ENCODE peak calls at places on chromosomes 6 and 20, in five cellular contexts. One of them, this sample, is unnamed. For H3K9me2, the result is how much of the 10 kb centered on the place peaks cover.

GRCh38 chr6:106446287-106446885 is 85.9 kb downstream of the CRYBG1 start:
- DNase-seq in hepatocyte: no peak
- DNase-seq in HCT116: no peak
- DNase-seq in PC-9: no peak
- DNase-seq in GM23248: peak
- DNase-seq in this sample: peak

GRCh38 chr20:18712877-18713276 is 100.7 kb upstream of the SCP2D1 start:
- DNase-seq in PC-9: no peak
- DNase-seq in HCT116: no peak
- DNase-seq in hepatocyte: no peak
- DNase-seq in GM23248: no peak
- DNase-seq in this sample: no peak

GRCh38 chr20:11112837-11113236 is 439.0 kb upstream of the JAG1 start:
- DNase-seq in hepatocyte: no peak
- DNase-seq in PC-9: no peak
- DNase-seq in GM23248: peak
- DNase-seq in HCT116: no peak
- DNase-seq in this sample: no peak

GRCh38 chr20:41133709-41134361 is 3.5 kb upstream of the PLCG1 start:
- DNase-seq in PC-9: no peak
- DNase-seq in hepatocyte: no peak
- DNase-seq in HCT116: no peak
- DNase-seq in GM23248: no peak
- DNase-seq in this sample: no peak

GRCh38 chr6:54598787-54599309 is 247.7 kb upstream of the FAM83B start:
- DNase-seq in PC-9: no peak
- DNase-seq in HCT116: no peak
- DNase-seq in hepatocyte: no peak
- DNase-seq in GM23248: peak
- DNase-seq in this sample: no peak

GRCh38 chr6:104540743-104541142 is 319.0 kb downstream of the HACE1 start:
- DNase-seq in hepatocyte: no peak
- DNase-seq in GM23248: peak
- DNase-seq in HCT116: no peak
- DNase-seq in PC-9: no peak
- DNase-seq in this sample: no peak

GRCh38 chr6:33298773-33299236 is at the start of gene RGL2:
- DNase-seq in GM23248: peak
- DNase-seq in HCT116: no peak
- DNase-seq in hepatocyte: peak
- DNase-seq in PC-9: peak
- DNase-seq in this sample: peak

GRCh38 chr6:117840541-117840983 is 66.5 kb upstream of the SLC35F1 start:
- DNase-seq in HCT116: peak
- DNase-seq in GM23248: peak
- DNase-seq in hepatocyte: peak
- DNase-seq in PC-9: peak
- DNase-seq in this sample: peak

GRCh38 chr6:31815025-31815838 is at the start of the genes HSPA1A and HSPA1L:
- DNase-seq in HCT116: no peak
- DNase-seq in PC-9: peak
- DNase-seq in hepatocyte: peak
- DNase-seq in GM23248: peak
- DNase-seq in this sample: no peak

GRCh38 chr6:5707646-5708045 is 299.1 kb downstream of the NRN1 start:
- DNase-seq in PC-9: no peak
- DNase-seq in hepatocyte: no peak
- DNase-seq in HCT116: no peak
- DNase-seq in GM23248: no peak
- DNase-seq in this sample: no peak

GRCh38 chr20:13694420-13695150 is 55.9 kb upstream of the TASP1 start:
- DNase-seq in hepatocyte: no peak
- DNase-seq in PC-9: no peak
- DNase-seq in HCT116: no peak
- DNase-seq in GM23248: no peak
- DNase-seq in this sample: no peak

GRCh38 chr20:16752901-16753300 is 4.7 kb downstream of the OTOR start:
- DNase-seq in PC-9: no peak
- DNase-seq in GM23248: no peak
- DNase-seq in HCT116: no peak
- DNase-seq in hepatocyte: no peak
- DNase-seq in this sample: no peak

GRCh38 chr6:54595844-54596243 is 250.7 kb upstream of the FAM83B start:
- DNase-seq in HCT116: no peak
- DNase-seq in hepatocyte: no peak
- DNase-seq in PC-9: no peak
- DNase-seq in GM23248: peak
- DNase-seq in this sample: no peak

GRCh38 chr6:54617730-54618129 is 228.8 kb upstream of the FAM83B start:
- DNase-seq in GM23248: peak
- DNase-seq in hepatocyte: peak
- DNase-seq in PC-9: no peak
- DNase-seq in HCT116: no peak
- DNase-seq in this sample: no peak

GRCh38 chr6:42133926-42134325 is 8.5 kb downstream of the C6orf132 start:
- DNase-seq in hepatocyte: no peak
- DNase-seq in PC-9: no peak
- DNase-seq in HCT116: no peak
- DNase-seq in GM23248: no peak
- DNase-seq in this sample: no peak

GRCh38 chr6:137233561-137234504 is 14.6 kb upstream of the IFNGR1 start:
- DNase-seq in GM23248: peak
- DNase-seq in PC-9: peak
- DNase-seq in HCT116: no peak
- DNase-seq in hepatocyte: peak
- DNase-seq in this sample: no peak

GRCh38 chr6:52509281-52510212 is 67.3 kb downstream of the TRAM2 start:
- DNase-seq in PC-9: no peak
- DNase-seq in GM23248: peak
- DNase-seq in hepatocyte: no peak
- DNase-seq in HCT116: no peak
- DNase-seq in this sample: no peak

GRCh38 chr6:14732845-14733757 is 512.8 kb upstream of the JARID2 start:
- DNase-seq in PC-9: peak
- DNase-seq in HCT116: peak
- DNase-seq in hepatocyte: no peak
- DNase-seq in GM23248: peak
- DNase-seq in this sample: no peak

GRCh38 chr6:53679446-53679933 is 13.9 kb upstream of the KLHL31 start:
- DNase-seq in hepatocyte: peak
- DNase-seq in GM23248: peak
- DNase-seq in PC-9: peak
- DNase-seq in HCT116: peak
- DNase-seq in this sample: peak

GRCh38 chr20:43913291-43914025 is 1.2 kb upstream of the TOX2 start:
- DNase-seq in HCT116: no peak
- DNase-seq in hepatocyte: no peak
- DNase-seq in GM23248: no peak
- DNase-seq in PC-9: no peak
- DNase-seq in this sample: no peak

GRCh38 chr20:38790210-38791053 is 15.1 kb upstream of the PPP1R16B start:
- DNase-seq in hepatocyte: peak
- DNase-seq in HCT116: peak
- DNase-seq in PC-9: peak
- DNase-seq in GM23248: peak
- DNase-seq in this sample: no peak

GRCh38 chr6:106411034-106411433 is 50.5 kb downstream of the CRYBG1 start:
- DNase-seq in GM23248: no peak
- DNase-seq in hepatocyte: peak
- DNase-seq in HCT116: no peak
- DNase-seq in PC-9: no peak
- DNase-seq in this sample: no peak

GRCh38 chr20:44963325-44964215 is 2.7 kb upstream of the STK4 start:
- DNase-seq in hepatocyte: no peak
- DNase-seq in HCT116: no peak
- DNase-seq in GM23248: no peak
- DNase-seq in PC-9: no peak
- DNase-seq in this sample: no peak

GRCh38 chr6:102562713-102563112 is 1169.2 kb downstream of the GRIK2 start:
- DNase-seq in GM23248: no peak
- DNase-seq in hepatocyte: no peak
- DNase-seq in PC-9: no peak
- DNase-seq in HCT116: no peak
- DNase-seq in this sample: no peak

GRCh38 chr6:152380993-152381898 is 255.9 kb downstream of the SYNE1 start:
- DNase-seq in GM23248: peak
- DNase-seq in HCT116: peak
- DNase-seq in hepatocyte: peak
- DNase-seq in PC-9: peak
- DNase-seq in this sample: no peak

GRCh38 chr20:278607-279571 is 11.7 kb downstream of the C20orf96 start:
- DNase-seq in GM23248: peak
- DNase-seq in hepatocyte: no peak
- DNase-seq in PC-9: no peak
- DNase-seq in HCT116: no peak
- DNase-seq in this sample: no peak

GRCh38 chr20:1979116-1979778 is 14.6 kb downstream of the PDYN start:
- DNase-seq in PC-9: no peak
- DNase-seq in GM23248: peak
- DNase-seq in HCT116: no peak
- DNase-seq in hepatocyte: no peak
- DNase-seq in this sample: no peak

GRCh38 chr20:35015863-35016193 is 60.2 kb downstream of the MYH7B start:
- DNase-seq in HCT116: no peak
- DNase-seq in PC-9: no peak
- DNase-seq in hepatocyte: no peak
- DNase-seq in GM23248: no peak
- DNase-seq in this sample: no peak

GRCh38 chr6:157513004-157513603 is 132.1 kb downstream of the ZDHHC14 start:
- DNase-seq in HCT116: no peak
- DNase-seq in PC-9: no peak
- DNase-seq in hepatocyte: peak
- DNase-seq in GM23248: no peak
- DNase-seq in this sample: no peak

GRCh38 chr20:62025832-62026563 is 39.7 kb downstream of the TAF4 start:
- DNase-seq in GM23248: peak
- DNase-seq in hepatocyte: peak
- DNase-seq in PC-9: no peak
- DNase-seq in HCT116: no peak
- DNase-seq in this sample: no peak

GRCh38 chr6:91149914-91150674 is 563.2 kb upstream of the MAP3K7 start:
- DNase-seq in HCT116: no peak
- DNase-seq in hepatocyte: no peak
- DNase-seq in PC-9: no peak
- DNase-seq in GM23248: no peak
- DNase-seq in this sample: no peak

GRCh38 chr6:43455034-43455747 is at the start of gene DLK2:
- DNase-seq in GM23248: peak
- DNase-seq in hepatocyte: peak
- DNase-seq in HCT116: no peak
- DNase-seq in PC-9: peak
- DNase-seq in this sample: no peak

GRCh38 chr6:154683756-154684523 is 49.3 kb upstream of the SCAF8 start:
- DNase-seq in PC-9: no peak
- DNase-seq in hepatocyte: no peak
- DNase-seq in HCT116: no peak
- DNase-seq in GM23248: peak
- DNase-seq in this sample: peak

DNA sequence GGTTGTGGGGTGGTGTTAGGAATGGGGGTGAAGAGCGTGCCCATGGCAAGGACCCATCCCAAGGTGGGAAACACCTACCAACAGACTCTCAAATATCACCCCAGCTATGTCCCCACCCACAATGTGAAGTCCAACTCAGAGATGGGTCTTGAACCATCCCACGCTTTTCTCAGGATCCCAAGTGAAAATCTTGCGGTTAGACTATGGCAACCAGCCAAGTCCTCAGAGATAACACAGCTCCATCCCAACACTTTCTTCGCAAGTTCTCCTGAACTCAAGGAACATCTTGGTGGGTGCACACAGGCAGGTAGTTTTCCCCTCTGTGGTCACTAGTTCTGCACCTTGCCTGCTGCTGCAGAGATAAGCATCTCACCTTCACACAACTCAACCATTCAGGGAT is 116.0 kb downstream of the CDC5L start:
- DNase-seq in GM23248: no peak
- DNase-seq in HCT116: no peak
- DNase-seq in PC-9: no peak
- DNase-seq in hepatocyte: no peak
- DNase-seq in this sample: no peak
- H3K9me2 ChIP-seq in GM23248: under half
- H3K9me2 ChIP-seq in HCT116: under half
- H3K9me2 ChIP-seq in PC-9: under half
- H3K9me2 ChIP-seq in hepatocyte: under half
- H3K9me2 ChIP-seq in this sample: under half

GRCh38 chr20:63028461-63028921 is 21.7 kb upstream of the BHLHE23 start:
- DNase-seq in GM23248: no peak
- DNase-seq in HCT116: no peak
- DNase-seq in hepatocyte: no peak
- DNase-seq in PC-9: no peak
- DNase-seq in this sample: no peak
- TF ChIP-seq EZH2 in GM23248: peak
- TF ChIP-seq EZH2 in HCT116: no peak
- TF ChIP-seq EZH2 in hepatocyte: no peak
- TF ChIP-seq EZH2 in PC-9: no peak
- TF ChIP-seq EZH2 in this sample: no peak

DNA sequence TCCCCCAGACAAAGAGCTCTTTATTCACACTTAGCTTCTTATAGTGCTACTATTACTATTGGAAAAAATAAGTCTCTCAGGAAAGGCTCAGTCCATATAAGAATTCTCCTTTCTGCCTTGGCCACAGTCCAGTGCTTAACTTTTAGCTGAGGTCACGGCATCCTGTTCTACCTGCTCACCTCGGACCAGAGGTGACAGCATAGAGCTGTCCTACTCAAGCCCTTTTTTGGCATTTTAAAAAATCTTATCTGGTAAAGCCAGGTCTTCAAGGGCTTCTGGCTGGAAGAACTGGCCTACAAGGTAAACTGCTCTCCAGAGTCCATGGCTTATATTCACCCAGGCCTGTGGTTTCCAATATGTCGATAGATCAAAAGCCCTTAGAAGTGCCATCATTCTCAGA is 109.7 kb downstream of the RCAN2 start:
- DNase-seq in hepatocyte: no peak
- DNase-seq in GM23248: no peak
- DNase-seq in PC-9: no peak
- DNase-seq in HCT116: no peak
- DNase-seq in this sample: no peak
- H3K9me2 ChIP-seq in hepatocyte: under half
- H3K9me2 ChIP-seq in GM23248: under half
- H3K9me2 ChIP-seq in PC-9: under half
- H3K9me2 ChIP-seq in HCT116: under half
- H3K9me2 ChIP-seq in this sample: under half

GRCh38 chr6:3456395-3456767 is 469 bp downstream of the SLC22A23 start:
- DNase-seq in GM23248: peak
- DNase-seq in PC-9: no peak
- DNase-seq in hepatocyte: no peak
- DNase-seq in HCT116: no peak
- DNase-seq in this sample: peak

GRCh38 chr6:3456794-3457709 is at the start of gene SLC22A23:
- DNase-seq in hepatocyte: peak
- DNase-seq in GM23248: peak
- DNase-seq in PC-9: peak
- DNase-seq in HCT116: peak
- DNase-seq in this sample: peak

GRCh38 chr6:3454206-3455016 is 2.4 kb downstream of the SLC22A23 start:
- DNase-seq in GM23248: peak
- DNase-seq in PC-9: no peak
- DNase-seq in HCT116: no peak
- DNase-seq in hepatocyte: no peak
- DNase-seq in this sample: no peak

GRCh38 chr6:3455121-3455489 is 1.7 kb downstream of the SLC22A23 start:
- DNase-seq in hepatocyte: peak
- DNase-seq in GM23248: peak
- DNase-seq in PC-9: no peak
- DNase-seq in HCT116: no peak
- DNase-seq in this sample: no peak

GRCh38 chr6:3455490-3456394 is 1.1 kb downstream of the SLC22A23 start:
- DNase-seq in GM23248: peak
- DNase-seq in hepatocyte: peak
- DNase-seq in HCT116: no peak
- DNase-seq in PC-9: peak
- DNase-seq in this sample: no peak
- TF ChIP-seq EZH2 in GM23248: no peak
- TF ChIP-seq EZH2 in hepatocyte: peak
- TF ChIP-seq EZH2 in HCT116: no peak
- TF ChIP-seq EZH2 in PC-9: no peak
- TF ChIP-seq EZH2 in this sample: no peak